ENCODE peak calls at places on chromosome 10, in seven cellular contexts. I is heart left ventricle; Z is left ventricle myocardium inferior; P is OCI-LY7; W is fibroblast of mammary gland; Y is CD8-positive, alpha-beta T cell; F is AG09309. U is an unnamed sample.

GRCh38 chr10:119973261-119973660 is 80.7 kb downstream of the SEC23IP start:
- DNase-seq in P (peak; percentile 8), I (no peak), W (peak; percentile 2), F (no peak), Z (no peak), Y (no peak), U (no peak)

GRCh38 chr10:77626266-77626935 is 11.2 kb downstream of the KCNMA1 start:
- DNase-seq in F (no peak), I (no peak), P (no peak), Z (no peak), W (no peak), Y (no peak), U (no peak)

GRCh38 chr10:51707821-51708424 is 8.5 kb upstream of the CSTF2T start:
- DNase-seq in I (no peak), Y (no peak), F (no peak), Z (no peak), P (no peak), W (no peak), U (no peak)

GRCh38 chr10:4686644-4686996 is 139.4 kb upstream of the AKR1E2 start:
- DNase-seq in F (peak; percentile 32), Y (no peak), I (no peak), P (no peak), W (peak; percentile 71), Z (no peak), U (peak; percentile 75)

GRCh38 chr10:93917064-93917391 is 23.2 kb downstream of the SLC35G1 start:
- DNase-seq in P (no peak), I (no peak), F (no peak), Y (no peak), W (no peak), Z (no peak), U (peak; percentile 60)

GRCh38 chr10:76150886-76151288 is 719.5 kb downstream of the LRMDA start:
- DNase-seq in P (no peak), I (no peak), Y (no peak), Z (no peak), W (no peak), F (no peak), U (no peak)

GRCh38 chr10:131000737-131001136 is 310.8 kb downstream of the TCERG1L start:
- DNase-seq in Z (no peak), I (no peak), P (no peak), F (no peak), W (no peak), Y (no peak), U (no peak)

GRCh38 chr10:5234106-5234877 is 37.7 kb downstream of the AKR1C4 start:
- DNase-seq in I (no peak), F (peak; percentile 52), Z (no peak), P (no peak), Y (no peak), W (peak; percentile 86), U (no peak)

GRCh38 chr10:126063353-126063791 is 167.0 kb downstream of the FANK1 start:
- DNase-seq in Z (no peak), P (no peak), F (no peak), I (no peak), Y (no peak), W (peak; percentile 95), U (peak; percentile 58)

GRCh38 chr10:50809596-50809995 is 69.9 kb downstream of the ASAH2B start:
- DNase-seq in Z (no peak), F (no peak), P (no peak), I (no peak), W (peak; percentile 49), Y (no peak), U (no peak)

GRCh38 chr10:36475746-36476145 is 649.7 kb upstream of the ANKRD30A start:
- DNase-seq in P (no peak), F (no peak), Z (no peak), Y (no peak), W (peak; percentile 60), I (no peak), U (no peak)

GRCh38 chr10:90787906-90788491 is 69.8 kb downstream of the HTR7 start:
- DNase-seq in I (no peak), F (no peak), W (peak; percentile 42), Y (no peak), P (peak; percentile 35), Z (no peak), U (peak; percentile 10)

GRCh38 chr10:60299961-60300883 is 89.5 kb downstream of the ANK3 start:
- DNase-seq in Y (no peak), F (peak; percentile 17), W (peak; percentile 53), Z (peak; percentile 34), I (no peak), P (no peak), U (peak; percentile 72)

GRCh38 chr10:14184841-14185500 is 145.8 kb downstream of the FRMD4A start:
- DNase-seq in P (peak; percentile 74), I (no peak), W (no peak), F (no peak), Y (peak; percentile 19), Z (no peak), U (no peak)

GRCh38 chr10:116264296-116264695 is 8.7 kb downstream of the GFRA1 start:
- DNase-seq in I (no peak), F (no peak), W (no peak), Z (no peak), Y (no peak), P (no peak), U (no peak)

GRCh38 chr10:7546365-7546967 is 120.3 kb downstream of the ITIH5 start:
- DNase-seq in Z (no peak), I (no peak), Y (no peak), W (no peak), P (no peak), F (no peak), U (no peak)

GRCh38 chr10:55091691-55092328 is 290.8 kb upstream of the PCDH15 start:
- DNase-seq in F (no peak), P (peak; percentile 16), I (no peak), Y (no peak), W (peak; percentile 6), Z (no peak), U (no peak)

GRCh38 chr10:76037531-76037930 is 606.1 kb downstream of the LRMDA start:
- DNase-seq in Z (no peak), Y (no peak), F (no peak), I (no peak), W (peak; percentile 16), P (no peak), U (no peak)

GRCh38 chr10:110919349-110919931 is at the start of gene SHOC2:
- DNase-seq in Z (peak; percentile 99), Y (peak; percentile 95), P (peak; percentile 100), I (peak; percentile 99), F (no peak), W (no peak), U (no peak)
- TF ChIP-seq CTCF in Z (peak; percentile 42), Y (no peak), P (peak; percentile 20), I (no peak), F (peak; percentile 16), W (peak; percentile 2), U (peak; percentile 40)

DNA sequence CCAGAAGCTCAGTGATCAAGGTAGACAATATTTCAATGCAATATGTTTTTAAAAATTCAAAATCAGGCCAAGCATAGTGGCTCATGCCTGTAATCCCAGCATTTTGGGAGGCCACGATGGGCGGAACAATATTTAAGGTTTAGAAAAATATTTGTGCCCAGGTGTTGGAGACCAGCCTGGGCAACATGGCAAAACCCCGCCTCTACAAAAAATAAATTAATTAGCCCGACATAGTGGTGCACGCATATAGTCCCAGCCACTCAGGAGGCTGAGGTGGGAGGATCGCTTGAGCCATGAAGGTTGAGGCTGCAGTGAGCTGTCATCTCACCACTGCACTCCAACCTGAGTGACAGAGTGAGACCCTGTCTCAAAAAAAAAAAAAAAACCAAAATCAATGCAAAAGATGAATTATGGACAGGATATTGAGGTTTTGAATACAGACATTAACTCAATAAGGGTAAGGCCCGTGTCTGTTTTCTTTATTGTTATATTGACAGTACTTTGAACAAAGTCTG is 913 bp upstream of the IFIT5 start:
- DNase-seq in I (no peak), P (no peak), W (no peak), Z (no peak), Y (no peak), F (no peak), U (no peak)
- H3K4me3 ChIP-seq in I (peak overlapping the region; percentile 90), P (peak overlapping the region; percentile 74), W (peak overlapping the region; percentile 90), Z (peak overlapping the region; percentile 91), Y (peak overlapping the region; percentile 70), F (no peak overlapping the region), U (peak overlapping the region; percentile 86)

GRCh38 chr10:100529473-100530298 is at the start of gene NDUFB8:
- DNase-seq in W (peak; percentile 77), P (peak; percentile 87), I (peak; percentile 94), Z (peak; percentile 91), F (peak; percentile 33), Y (peak; percentile 74), U (no peak)
- TF ChIP-seq CTCF in W (no peak), P (no peak), I (no peak), Z (no peak), F (no peak), Y (no peak), U (no peak)

DNA sequence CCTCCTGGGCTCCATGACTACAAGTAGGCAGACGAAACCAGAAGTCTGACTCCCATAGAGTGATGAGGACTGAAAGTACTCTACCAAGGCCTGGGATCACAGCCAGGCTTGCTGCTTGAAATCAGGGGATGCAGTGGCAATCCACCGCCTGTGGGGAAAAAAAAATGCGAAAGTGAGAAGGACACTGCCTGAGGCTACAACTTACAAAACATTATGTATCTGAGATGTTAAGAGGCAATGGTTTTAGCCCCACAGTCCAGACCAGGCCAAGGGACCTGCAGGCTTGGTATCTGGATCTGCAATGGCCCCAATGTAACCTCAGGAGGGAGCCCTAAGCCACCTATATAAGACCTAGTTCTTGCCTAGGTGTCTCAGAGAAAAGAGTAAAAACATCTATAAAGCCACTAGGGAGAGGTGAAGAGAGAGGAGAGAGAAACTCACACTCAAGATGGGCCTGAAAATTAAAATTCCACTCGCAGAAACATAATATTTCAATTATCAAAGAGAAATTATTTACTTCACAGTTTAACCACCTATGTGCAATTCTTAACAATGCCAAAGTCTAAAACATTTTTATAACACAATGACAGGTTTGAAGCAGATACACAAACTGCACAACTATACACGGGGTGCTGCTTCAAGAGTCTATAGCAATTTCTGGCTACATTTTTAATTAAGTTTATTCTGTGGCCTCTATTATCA is 13.9 kb downstream of the DNAJC1 start:
- DNase-seq in I (no peak), P (peak; percentile 60), W (peak; percentile 65), Y (no peak), F (peak; percentile 45), Z (peak; percentile 56), U (no peak)
- H3K4me3 ChIP-seq in I (no peak overlapping the region), P (no peak overlapping the region), W (no peak overlapping the region), Y (no peak overlapping the region), F (no peak overlapping the region), Z (no peak overlapping the region), U (no peak overlapping the region)

GRCh38 chr10:102404361-102405107 is 9.0 kb downstream of the NFKB2 start:
- DNase-seq in Y (no peak), W (no peak), F (no peak), I (no peak), Z (no peak), P (no peak), U (no peak)
- TF ChIP-seq CTCF in Y (no peak), W (no peak), F (no peak), I (no peak), Z (no peak), P (no peak), U (no peak)

DNA sequence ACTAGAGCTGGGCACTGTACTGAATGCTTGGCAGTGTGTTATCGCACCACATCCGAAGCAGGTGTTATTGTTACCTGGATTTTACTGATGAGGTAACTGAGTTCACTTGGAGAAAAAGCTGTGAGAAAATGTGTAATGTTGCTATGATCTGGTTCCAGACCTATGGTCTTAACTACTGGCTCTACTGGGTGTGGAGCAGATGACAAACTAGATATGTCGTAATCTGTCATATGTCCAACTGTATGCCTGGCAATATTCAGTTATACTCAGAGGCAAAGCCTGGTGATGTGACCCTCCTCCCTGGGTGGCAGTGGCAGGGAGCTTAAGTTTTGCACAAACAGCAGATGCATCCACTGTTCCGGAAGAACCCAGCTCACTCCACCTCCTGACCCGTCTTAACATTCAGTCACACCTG is 23.5 kb downstream of the SCD start:
- DNase-seq in I (no peak), Y (no peak), F (peak; percentile 4), W (peak; percentile 79), P (no peak), Z (no peak), U (peak; percentile 68)
- H3K4me3 ChIP-seq in I (no peak overlapping the region), Y (no peak overlapping the region), F (no peak overlapping the region), W (no peak overlapping the region), P (no peak overlapping the region), Z (no peak overlapping the region), U (no peak overlapping the region)

U was measured in retinal pigment epithelial cell.